ENCODE peak calls at places on chromosomes 12 and 14, in eight cellular contexts. O is fibroblast of mammary gland, J is NB4, T is breast epithelium, U is RWPE2, D is sigmoid colon, P is fibroblast of pulmonary artery, N is astrocyte of the spinal cord. C is an unnamed sample.
A peak's percentile ranks its signal among the peaks of the same experiment; 100 is the strongest.

GRCh38 chr12:53277981-53278380 is 9.9 kb downstream of the ESPL1 start:
- DNase-seq in O (no peak), J (no peak), T (no peak), U (no peak), D (no peak), P (no peak), N (no peak), C (no peak)

GRCh38 chr14:74882103-74882920 is 596 bp downstream of the DLST start:
- DNase-seq in O (peak; percentile 70), J (peak; percentile 72), T (no peak), U (no peak), D (peak; percentile 73), P (peak; percentile 61), N (peak; percentile 51), C (peak; percentile 58)

GRCh38 chr12:587132-587531 is 76.1 kb downstream of the NINJ2 start:
- DNase-seq in O (no peak), J (no peak), T (no peak), U (no peak), D (peak; percentile 40), P (no peak), N (no peak), C (no peak)

GRCh38 chr14:53055003-53055402 is 98.1 kb downstream of the DDHD1 start:
- DNase-seq in O (peak; percentile 77), J (peak; percentile 47), T (no peak), U (no peak), D (no peak), P (peak; percentile 79), N (peak; percentile 75), C (peak; percentile 61)

GRCh38 chr12:105192624-105193225 is 43.2 kb downstream of the APPL2 start:
- DNase-seq in O (no peak), J (no peak), T (no peak), U (no peak), D (no peak), P (no peak), N (no peak), C (no peak)

GRCh38 chr14:78595797-78596196 is 425.6 kb downstream of the NRXN3 start:
- DNase-seq in O (no peak), J (peak; percentile 38), T (no peak), U (no peak), D (no peak), P (no peak), N (no peak), C (no peak)

GRCh38 chr12:64665506-64665905 is 55.2 kb downstream of the RASSF3 start:
- DNase-seq in O (peak; percentile 6), J (no peak), T (no peak), U (no peak), D (no peak), P (peak; percentile 29), N (no peak), C (peak; percentile 34)

GRCh38 chr12:47855502-47855901 is 35.8 kb upstream of the HDAC7 start:
- DNase-seq in O (no peak), J (no peak), T (no peak), U (no peak), D (no peak), P (no peak), N (no peak), C (no peak)

GRCh38 chr12:127273621-127274020 is 993.3 kb upstream of the TMEM132C start:
- DNase-seq in O (peak; percentile 53), J (no peak), T (no peak), U (no peak), D (no peak), P (no peak), N (peak; percentile 16), C (peak; percentile 87)

GRCh38 chr14:35911097-35911496 is 85.0 kb downstream of the BRMS1L start:
- DNase-seq in O (no peak), J (no peak), T (no peak), U (no peak), D (no peak), P (no peak), N (no peak), C (no peak)

GRCh38 chr12:12807970-12808702 is 5.0 kb upstream of the DDX47 start:
- DNase-seq in O (peak; percentile 67), J (peak; percentile 85), T (peak; percentile 36), U (no peak), D (peak; percentile 71), P (peak; percentile 66), N (peak; percentile 62), C (peak; percentile 64)

GRCh38 chr12:132521726-132522292 is 31.9 kb downstream of the FBRSL1 start:
- DNase-seq in O (no peak), J (no peak), T (no peak), U (no peak), D (no peak), P (no peak), N (no peak), C (no peak)

GRCh38 chr14:95486875-95487668 is 29.4 kb downstream of the SYNE3 start:
- DNase-seq in O (no peak), J (no peak), T (no peak), U (no peak), D (no peak), P (no peak), N (no peak), C (no peak)

GRCh38 chr14:38209572-38210159 is 2.0 kb downstream of the SSTR1 start:
- DNase-seq in O (peak; percentile 28), J (no peak), T (no peak), U (peak; percentile 58), D (peak; percentile 57), P (peak; percentile 22), N (no peak), C (no peak)

GRCh38 chr12:105355752-105356151 is 25.3 kb downstream of the C12orf75 start:
- DNase-seq in O (peak; percentile 64), J (no peak), T (no peak), U (no peak), D (no peak), P (peak; percentile 71), N (peak; percentile 67), C (peak; percentile 33)

GRCh38 chr14:74400919-74401503 is 25.0 kb downstream of the SYNDIG1L start:
- DNase-seq in O (no peak), J (no peak), T (no peak), U (no peak), D (no peak), P (no peak), N (no peak), C (no peak)

GRCh38 chr14:89422181-89422951 is 5.3 kb upstream of the FOXN3 start:
- DNase-seq in O (no peak), J (no peak), T (no peak), U (no peak), D (peak; percentile 41), P (peak; percentile 38), N (no peak), C (peak; percentile 46)

GRCh38 chr12:25151476-25151875 is 43.5 kb downstream of the DNAI7 start:
- DNase-seq in O (peak; percentile 98), J (peak; percentile 24), T (no peak), U (peak; percentile 60), D (peak; percentile 69), P (peak; percentile 96), N (peak; percentile 97), C (peak; percentile 92)

GRCh38 chr12:40054554-40055226 is 51.2 kb downstream of the SLC2A13 start:
- DNase-seq in O (peak; percentile 85), J (no peak), T (no peak), U (no peak), D (peak; percentile 74), P (peak; percentile 84), N (peak; percentile 75), C (peak; percentile 82)

GRCh38 chr12:50066402-50066801 is 9.0 kb downstream of the ASIC1 start:
- DNase-seq in O (peak; percentile 79), J (peak; percentile 67), T (no peak), U (peak; percentile 51), D (peak; percentile 79), P (peak; percentile 74), N (peak; percentile 70), C (peak; percentile 50)

GRCh38 chr14:82070040-82070439 is 536.4 kb upstream of the SEL1L start:
- DNase-seq in O (no peak), J (no peak), T (no peak), U (no peak), D (no peak), P (no peak), N (no peak), C (no peak)

GRCh38 chr12:50720501-50720900 is 43.4 kb upstream of the ATF1 start:
- DNase-seq in O (peak; percentile 26), J (no peak), T (no peak), U (no peak), D (no peak), P (no peak), N (no peak), C (no peak)

GRCh38 chr12:12442548-12443071 is 85.7 kb downstream of the BORCS5 start:
- DNase-seq in O (peak; percentile 77), J (peak; percentile 33), T (no peak), U (no peak), D (no peak), P (peak; percentile 74), N (peak; percentile 77), C (peak; percentile 73)

GRCh38 chr12:116759783-116760581 is 21.9 kb downstream of the RNFT2 start:
- DNase-seq in O (no peak), J (no peak), T (no peak), U (no peak), D (peak; percentile 41), P (no peak), N (no peak), C (no peak)
- TF ChIP-seq CTCF in O (no peak), J (peak; percentile 24), T (no peak), U (peak; percentile 9), D (no peak), P (no peak), N (no peak), C (no peak)

GRCh38 chr12:46209165-46209564 is 59.7 kb downstream of the SLC38A1 start:
- DNase-seq in O (peak; percentile 56), J (no peak), T (no peak), U (no peak), D (no peak), P (peak; percentile 31), N (peak; percentile 34), C (no peak)

GRCh38 chr12:46206471-46206870 is 62.4 kb downstream of the SLC38A1 start:
- DNase-seq in O (no peak), J (no peak), T (no peak), U (no peak), D (no peak), P (no peak), N (no peak), C (no peak)

GRCh38 chr12:46205293-46205692 is 63.5 kb downstream of the SLC38A1 start:
- DNase-seq in O (peak; percentile 33), J (no peak), T (no peak), U (no peak), D (no peak), P (peak; percentile 57), N (no peak), C (no peak)

GRCh38 chr12:46208370-46208769 is 60.5 kb downstream of the SLC38A1 start:
- DNase-seq in O (no peak), J (no peak), T (no peak), U (no peak), D (no peak), P (no peak), N (no peak), C (no peak)

GRCh38 chr12:46207644-46208043 is 61.2 kb downstream of the SLC38A1 start:
- DNase-seq in O (no peak), J (no peak), T (no peak), U (no peak), D (no peak), P (no peak), N (no peak), C (no peak)
- H3K4me3 ChIP-seq in O (no peak overlapping the region), J (no peak overlapping the region), T (no peak overlapping the region), U (no peak overlapping the region), D (no peak overlapping the region), P (no peak overlapping the region), N (no peak overlapping the region), C (no peak overlapping the region)

GRCh38 chr14:54338696-54339317 is 58.0 kb upstream of the CDKN3 start:
- DNase-seq in O (peak; percentile 60), J (peak; percentile 18), T (no peak), U (no peak), D (no peak), P (peak; percentile 77), N (peak; percentile 73), C (peak; percentile 61)
- TF ChIP-seq CTCF in O (peak; percentile 59), J (peak; percentile 12), T (no peak), U (peak; percentile 94), D (no peak), P (peak; percentile 68), N (peak; percentile 78), C (peak; percentile 59)

GRCh38 chr12:76108356-76108755 is 23.9 kb upstream of the NAP1L1 start:
- DNase-seq in O (no peak), J (no peak), T (no peak), U (no peak), D (no peak), P (no peak), N (no peak), C (no peak)
- H3K4me3 ChIP-seq in O (no peak overlapping the region), J (no peak overlapping the region), T (no peak overlapping the region), U (no peak overlapping the region), D (no peak overlapping the region), P (no peak overlapping the region), N (no peak overlapping the region), C (no peak overlapping the region)

C was measured in bronchial epithelial cell.